ENCODE peak calls at places on chromosomes 5 and 9, in six cellular contexts. X is stimulated activated CD8-positive, alpha-beta memory T cell treated with anti-CD3 and anti-CD28 coated beads, Interleukin-7, amount 100 ng/mL, for 48 hours; E is central memory CD4-positive, alpha-beta T cell; A is caudate nucleus; N is fibroblast of lung; Y is HS-5. W is an unnamed sample.

GRCh38 chr5:132901730-132902129 is 28.3 kb downstream of the LEAP2 start:
- DNase-seq in X (no peak), E (no peak), A (no peak), N (no peak), Y (no peak), W (no peak)

GRCh38 chr9:1978941-1979340 is 36.2 kb upstream of the SMARCA2 start:
- DNase-seq in X (no peak), E (no peak), A (no peak), N (peak), Y (peak), W (peak)

GRCh38 chr5:8892931-8893330 is 652.9 kb downstream of the SEMA5A start:
- DNase-seq in X (no peak), E (no peak), A (no peak), N (no peak), Y (no peak), W (no peak)

GRCh38 chr9:99720455-99721050 is 101.1 kb upstream of the NR4A3 start:
- DNase-seq in X (no peak), E (no peak), A (no peak), N (peak), Y (no peak), W (peak)

GRCh38 chr9:5784526-5785315 is 48.2 kb downstream of the ERMP1 start:
- DNase-seq in X (no peak), E (no peak), A (no peak), N (no peak), Y (no peak), W (no peak)

GRCh38 chr5:40410231-40410861 is 269.4 kb upstream of the PTGER4 start:
- DNase-seq in X (peak), E (peak), A (no peak), N (peak), Y (peak), W (no peak)

GRCh38 chr9:91071185-91071990 is 269.8 kb downstream of the SYK start:
- DNase-seq in X (peak), E (no peak), A (no peak), N (peak), Y (peak), W (peak)

GRCh38 chr5:69368458-69369368 is 607 bp downstream of the AK6 start:
- DNase-seq in X (no peak), E (peak), A (no peak), N (peak), Y (peak), W (peak)

GRCh38 chr5:38013107-38013506 is 173.3 kb upstream of the GDNF start:
- DNase-seq in X (no peak), E (no peak), A (no peak), N (no peak), Y (no peak), W (no peak)

GRCh38 chr5:96567188-96567587 is 95.0 kb upstream of the CAST start:
- DNase-seq in X (no peak), E (no peak), A (no peak), N (peak), Y (no peak), W (peak)

GRCh38 chr5:55771175-55771655 is 33.4 kb downstream of the DDX4 start:
- DNase-seq in X (no peak), E (no peak), A (no peak), N (no peak), Y (no peak), W (no peak)

GRCh38 chr5:1172670-1173404 is 28.6 kb upstream of the SLC6A19 start:
- DNase-seq in X (peak), E (no peak), A (no peak), N (no peak), Y (no peak), W (peak)

W was measured in GM23248.